ENCODE peak calls at places on chromosomes 13 and 19, in ten cellular contexts. A is tibial artery; V is ELF-1; L is hypothalamus; U is naive thymus-derived CD8-positive, alpha-beta T cell; D is RWPE2; M is GF-D8; X is thoracic aorta; K is ovary; E is effector memory CD4-positive, alpha-beta T cell. C is an unnamed sample.
A peak's percentile ranks its signal among the peaks of the same experiment; 100 is the strongest.

GRCh38 chr19:47729468-47729798 is 15.9 kb upstream of the NOP53 start:
- DNase-seq in A (peak; percentile 81), V (peak; percentile 90), L (no peak), U (no peak), D (peak; percentile 94), M (peak; percentile 28), X (peak; percentile 65), K (peak; percentile 81), E (no peak), C (peak; percentile 64)

GRCh38 chr13:98299954-98300350 is 122.9 kb upstream of the RNF113B start:
- DNase-seq in A (no peak), V (no peak), L (no peak), U (no peak), D (no peak), M (no peak), X (no peak), K (no peak), E (no peak), C (no peak)

GRCh38 chr13:113864303-113864890 is 521 bp upstream of the GAS6 start:
- DNase-seq in A (no peak), V (peak; percentile 5), L (no peak), U (no peak), D (peak; percentile 50), M (no peak), X (no peak), K (no peak), E (no peak), C (no peak)

GRCh38 chr19:55275851-55276719 is 3.8 kb downstream of the HSPBP1 start:
- DNase-seq in A (no peak), V (no peak), L (no peak), U (no peak), D (no peak), M (no peak), X (no peak), K (no peak), E (no peak), C (no peak)

GRCh38 chr13:110423689-110424302 is 116.7 kb downstream of the COL4A2 start:
- DNase-seq in A (no peak), V (no peak), L (no peak), U (no peak), D (no peak), M (no peak), X (no peak), K (no peak), E (no peak), C (no peak)

GRCh38 chr13:30766957-30767603 is 31.7 kb downstream of the ALOX5AP start:
- DNase-seq in A (no peak), V (no peak), L (no peak), U (peak; percentile 13), D (no peak), M (no peak), X (no peak), K (no peak), E (peak; percentile 47), C (no peak)

GRCh38 chr13:59236979-59237378 is 926.7 kb downstream of the DIAPH3 start:
- DNase-seq in A (no peak), V (no peak), L (no peak), U (no peak), D (no peak), M (no peak), X (no peak), K (no peak), E (no peak), C (no peak)

GRCh38 chr19:13788991-13789390 is 6.3 kb upstream of the ZSWIM4 start:
- DNase-seq in A (peak; percentile 58), V (peak; percentile 24), L (no peak), U (peak; percentile 34), D (no peak), M (peak; percentile 65), X (peak; percentile 47), K (no peak), E (peak; percentile 27), C (no peak)

GRCh38 chr13:109126973-109127615 is 497.7 kb downstream of the MYO16 start:
- DNase-seq in A (no peak), V (no peak), L (peak; percentile 54), U (no peak), D (no peak), M (no peak), X (no peak), K (no peak), E (no peak), C (no peak)